ENCODE peak calls at places on chromosomes 5 and 9, in six cellular contexts. One of them, this sample, is unnamed.

GRCh38 chr5:54545796-54546195 is 28.2 kb downstream of the SNX18 start:
- DNase-seq in activated CD4-positive, alpha-beta memory T cell treated with anti-CD3 and anti-CD28 coated beads, Interleukin-2, amount 10 ng/mL, durations not matched to agents 7 days and 5 days: no peak
- DNase-seq in HFFc6: no peak
- DNase-seq in stimulated activated CD4-positive, alpha-beta T cell treated with anti-CD3 and anti-CD28 coated beads, TNF-alpha, amount 100 ng/mL, for 48 hours: no peak
- DNase-seq in GM23248: no peak
- DNase-seq in fibroblast of mammary gland: no peak
- DNase-seq in this sample: no peak

GRCh38 chr5:39891376-39891775 is 466.6 kb upstream of the DAB2 start:
- DNase-seq in stimulated activated CD4-positive, alpha-beta T cell treated with anti-CD3 and anti-CD28 coated beads, TNF-alpha, amount 100 ng/mL, for 48 hours: no peak
- DNase-seq in HFFc6: no peak
- DNase-seq in activated CD4-positive, alpha-beta memory T cell treated with anti-CD3 and anti-CD28 coated beads, Interleukin-2, amount 10 ng/mL, durations not matched to agents 7 days and 5 days: no peak
- DNase-seq in fibroblast of mammary gland: peak
- DNase-seq in GM23248: peak
- DNase-seq in this sample: no peak

GRCh38 chr5:92559331-92559730 is 1021.7 kb downstream of the NR2F1-AS1 start:
- DNase-seq in activated CD4-positive, alpha-beta memory T cell treated with anti-CD3 and anti-CD28 coated beads, Interleukin-2, amount 10 ng/mL, durations not matched to agents 7 days and 5 days: no peak
- DNase-seq in GM23248: no peak
- DNase-seq in HFFc6: no peak
- DNase-seq in stimulated activated CD4-positive, alpha-beta T cell treated with anti-CD3 and anti-CD28 coated beads, TNF-alpha, amount 100 ng/mL, for 48 hours: no peak
- DNase-seq in fibroblast of mammary gland: no peak
- DNase-seq in this sample: no peak

GRCh38 chr9:131734165-131734610 is 5.7 kb downstream of the RAPGEF1 start:
- DNase-seq in activated CD4-positive, alpha-beta memory T cell treated with anti-CD3 and anti-CD28 coated beads, Interleukin-2, amount 10 ng/mL, durations not matched to agents 7 days and 5 days: peak
- DNase-seq in HFFc6: no peak
- DNase-seq in fibroblast of mammary gland: no peak
- DNase-seq in GM23248: peak
- DNase-seq in stimulated activated CD4-positive, alpha-beta T cell treated with anti-CD3 and anti-CD28 coated beads, TNF-alpha, amount 100 ng/mL, for 48 hours: no peak
- DNase-seq in this sample: peak

GRCh38 chr5:107100121-107100520 is 570.6 kb downstream of the EFNA5 start:
- DNase-seq in fibroblast of mammary gland: no peak
- DNase-seq in GM23248: no peak
- DNase-seq in activated CD4-positive, alpha-beta memory T cell treated with anti-CD3 and anti-CD28 coated beads, Interleukin-2, amount 10 ng/mL, durations not matched to agents 7 days and 5 days: no peak
- DNase-seq in HFFc6: no peak
- DNase-seq in stimulated activated CD4-positive, alpha-beta T cell treated with anti-CD3 and anti-CD28 coated beads, TNF-alpha, amount 100 ng/mL, for 48 hours: no peak
- DNase-seq in this sample: no peak

GRCh38 chr9:87109182-87109581 is 161.9 kb upstream of the GAS1 start:
- DNase-seq in GM23248: peak
- DNase-seq in HFFc6: peak
- DNase-seq in activated CD4-positive, alpha-beta memory T cell treated with anti-CD3 and anti-CD28 coated beads, Interleukin-2, amount 10 ng/mL, durations not matched to agents 7 days and 5 days: no peak
- DNase-seq in fibroblast of mammary gland: peak
- DNase-seq in stimulated activated CD4-positive, alpha-beta T cell treated with anti-CD3 and anti-CD28 coated beads, TNF-alpha, amount 100 ng/mL, for 48 hours: no peak
- DNase-seq in this sample: no peak

GRCh38 chr5:78008356-78008967 is 232.3 kb upstream of the TBCA start:
- DNase-seq in fibroblast of mammary gland: peak
- DNase-seq in stimulated activated CD4-positive, alpha-beta T cell treated with anti-CD3 and anti-CD28 coated beads, TNF-alpha, amount 100 ng/mL, for 48 hours: no peak
- DNase-seq in activated CD4-positive, alpha-beta memory T cell treated with anti-CD3 and anti-CD28 coated beads, Interleukin-2, amount 10 ng/mL, durations not matched to agents 7 days and 5 days: no peak
- DNase-seq in GM23248: peak
- DNase-seq in HFFc6: peak
- DNase-seq in this sample: peak

GRCh38 chr5:139435676-139436075 is 3.6 kb downstream of the DNAJC18 start:
- DNase-seq in GM23248: no peak
- DNase-seq in fibroblast of mammary gland: no peak
- DNase-seq in HFFc6: no peak
- DNase-seq in activated CD4-positive, alpha-beta memory T cell treated with anti-CD3 and anti-CD28 coated beads, Interleukin-2, amount 10 ng/mL, durations not matched to agents 7 days and 5 days: no peak
- DNase-seq in stimulated activated CD4-positive, alpha-beta T cell treated with anti-CD3 and anti-CD28 coated beads, TNF-alpha, amount 100 ng/mL, for 48 hours: no peak
- DNase-seq in this sample: no peak

GRCh38 chr5:168295574-168296201 is 4.2 kb downstream of the WWC1 start:
- DNase-seq in GM23248: peak
- DNase-seq in stimulated activated CD4-positive, alpha-beta T cell treated with anti-CD3 and anti-CD28 coated beads, TNF-alpha, amount 100 ng/mL, for 48 hours: no peak
- DNase-seq in fibroblast of mammary gland: peak
- DNase-seq in HFFc6: peak
- DNase-seq in activated CD4-positive, alpha-beta memory T cell treated with anti-CD3 and anti-CD28 coated beads, Interleukin-2, amount 10 ng/mL, durations not matched to agents 7 days and 5 days: no peak
- DNase-seq in this sample: peak

GRCh38 chr5:66877843-66878242 is 281.6 kb downstream of the MAST4 start:
- DNase-seq in GM23248: peak
- DNase-seq in fibroblast of mammary gland: peak
- DNase-seq in activated CD4-positive, alpha-beta memory T cell treated with anti-CD3 and anti-CD28 coated beads, Interleukin-2, amount 10 ng/mL, durations not matched to agents 7 days and 5 days: no peak
- DNase-seq in stimulated activated CD4-positive, alpha-beta T cell treated with anti-CD3 and anti-CD28 coated beads, TNF-alpha, amount 100 ng/mL, for 48 hours: no peak
- DNase-seq in HFFc6: peak
- DNase-seq in this sample: no peak

This sample was measured in A673.